ENCODE peak calls at places on chromosome 17, in four cellular contexts. C, U, G and Q are unnamed samples.

GRCh38 chr17:78258323-78259229 is 27.1 kb downstream of the TMEM235 start:
- DNase-seq in C (peak), U (peak), G (no peak), Q (no peak)

GRCh38 chr17:76131692-76132573 is 9.1 kb downstream of the FOXJ1 start:
- DNase-seq in C (no peak), U (no peak), G (no peak), Q (no peak)

GRCh38 chr17:1362065-1362848 is 37.8 kb downstream of the YWHAE start:
- DNase-seq in C (peak), U (no peak), G (no peak), Q (no peak)

GRCh38 chr17:48994548-48995331 is 2.4 kb upstream of the IGF2BP1 start:
- DNase-seq in C (no peak), U (no peak), G (no peak), Q (no peak)

GRCh38 chr17:76462556-76463290 is 4.7 kb upstream of the AANAT start:
- DNase-seq in C (no peak), U (no peak), G (no peak), Q (no peak)

GRCh38 chr17:19482571-19482970 is 51.1 kb upstream of the SLC47A1 start:
- DNase-seq in C (no peak), U (peak), G (no peak), Q (no peak)

GRCh38 chr17:20174588-20175265 is 165.6 kb downstream of the SPECC1 start:
- DNase-seq in C (no peak), U (peak), G (no peak), Q (no peak)

GRCh38 chr17:49108318-49108717 is 24.3 kb upstream of the B4GALNT2 start:
- DNase-seq in C (no peak), U (peak), G (no peak), Q (no peak)

GRCh38 chr17:82120148-82120547 is 22.1 kb upstream of the FASN start:
- DNase-seq in C (no peak), U (peak), G (no peak), Q (no peak)

GRCh38 chr17:76659928-76660614 is 16.5 kb upstream of the ST6GALNAC1 start:
- DNase-seq in C (no peak), U (peak), G (no peak), Q (no peak)

GRCh38 chr17:45170976-45171337 is 9.3 kb downstream of the HEXIM2 start:
- DNase-seq in C (no peak), U (peak), G (no peak), Q (no peak)

GRCh38 chr17:50863221-50863843 is 2.8 kb downstream of the TOB1 start:
- DNase-seq in C (peak), U (peak), G (no peak), Q (no peak)

GRCh38 chr17:48637323-48638260 is 11.4 kb upstream of the HOXB9 start:
- DNase-seq in C (no peak), U (peak), G (no peak), Q (no peak)

GRCh38 chr17:31174215-31174614 is 79.4 kb downstream of the NF1 start:
- DNase-seq in C (no peak), U (no peak), G (no peak), Q (no peak)

GRCh38 chr17:51045616-51046526 is 74.8 kb downstream of the SPAG9 start:
- DNase-seq in C (no peak), U (peak), G (no peak), Q (no peak)

GRCh38 chr17:31074772-31075538 is 19.8 kb upstream of the NF1 start:
- DNase-seq in C (no peak), U (no peak), G (no peak), Q (no peak)

GRCh38 chr17:28225271-28225670 is 93.7 kb upstream of the TMEM97 start:
- DNase-seq in C (no peak), U (no peak), G (no peak), Q (no peak)

GRCh38 chr17:10598620-10599019 is 49.2 kb upstream of the MYH2 start:
- DNase-seq in C (no peak), U (no peak), G (no peak), Q (no peak)

GRCh38 chr17:78357177-78357586 is 2.7 kb downstream of the SOCS3 start:
- DNase-seq in C (no peak), U (peak), G (no peak), Q (no peak)

GRCh38 chr17:83109793-83110645 is 30.6 kb downstream of the METRNL start:
- DNase-seq in C (no peak), U (peak), G (no peak), Q (no peak)

GRCh38 chr17:46179375-46179999 is 13.7 kb downstream of the KANSL1 start:
- DNase-seq in C (no peak), U (no peak), G (peak), Q (no peak)

GRCh38 chr17:43714338-43715149 is 44.0 kb downstream of the SOST start:
- DNase-seq in C (no peak), U (no peak), G (no peak), Q (no peak)

GRCh38 chr17:29240477-29240876 is 6.2 kb upstream of the CRYBA1 start:
- DNase-seq in C (no peak), U (no peak), G (no peak), Q (no peak)

GRCh38 chr17:10614536-10615155 is 42.5 kb downstream of the MYH3 start:
- DNase-seq in C (no peak), U (peak), G (no peak), Q (peak)

GRCh38 chr17:413706-414440 is 61.3 kb upstream of the RPH3AL start:
- DNase-seq in C (no peak), U (no peak), G (no peak), Q (no peak)

GRCh38 chr17:73476890-73477350 is 165.1 kb upstream of the CDC42EP4 start:
- DNase-seq in C (no peak), U (no peak), G (no peak), Q (no peak)

GRCh38 chr17:28738680-28739384 is 5.0 kb upstream of the TRAF4 start:
- DNase-seq in C (peak), U (no peak), G (peak), Q (no peak)

GRCh38 chr17:27513849-27514248 is 57.6 kb downstream of the KSR1 start:
- DNase-seq in C (no peak), U (no peak), G (no peak), Q (no peak)

GRCh38 chr17:78996781-78997201 is 12.8 kb downstream of the CANT1 start:
- DNase-seq in C (no peak), U (no peak), G (no peak), Q (no peak)

GRCh38 chr17:64694207-64694606 is 32.1 kb upstream of the SMURF2 start:
- DNase-seq in C (no peak), U (peak), G (no peak), Q (no peak)

GRCh38 chr17:2399572-2400473 is 1.0 kb downstream of the MNT start:
- DNase-seq in C (peak), U (peak), G (peak), Q (peak)
- TF ChIP-seq CTCF in C (no peak), U (no peak), G (no peak), Q (no peak)

GRCh38 chr17:17888821-17889220 is 52.0 kb upstream of the SREBF1 start:
- DNase-seq in C (no peak), U (no peak), G (no peak), Q (no peak)
- TF ChIP-seq CTCF in C (no peak), U (no peak), G (peak), Q (peak)

GRCh38 chr17:9011001-9011400 is 10.3 kb upstream of the NTN1 start:
- DNase-seq in C (no peak), U (no peak), G (no peak), Q (no peak)
- TF ChIP-seq CTCF in C (no peak), U (no peak), G (no peak), Q (no peak)

DNA sequence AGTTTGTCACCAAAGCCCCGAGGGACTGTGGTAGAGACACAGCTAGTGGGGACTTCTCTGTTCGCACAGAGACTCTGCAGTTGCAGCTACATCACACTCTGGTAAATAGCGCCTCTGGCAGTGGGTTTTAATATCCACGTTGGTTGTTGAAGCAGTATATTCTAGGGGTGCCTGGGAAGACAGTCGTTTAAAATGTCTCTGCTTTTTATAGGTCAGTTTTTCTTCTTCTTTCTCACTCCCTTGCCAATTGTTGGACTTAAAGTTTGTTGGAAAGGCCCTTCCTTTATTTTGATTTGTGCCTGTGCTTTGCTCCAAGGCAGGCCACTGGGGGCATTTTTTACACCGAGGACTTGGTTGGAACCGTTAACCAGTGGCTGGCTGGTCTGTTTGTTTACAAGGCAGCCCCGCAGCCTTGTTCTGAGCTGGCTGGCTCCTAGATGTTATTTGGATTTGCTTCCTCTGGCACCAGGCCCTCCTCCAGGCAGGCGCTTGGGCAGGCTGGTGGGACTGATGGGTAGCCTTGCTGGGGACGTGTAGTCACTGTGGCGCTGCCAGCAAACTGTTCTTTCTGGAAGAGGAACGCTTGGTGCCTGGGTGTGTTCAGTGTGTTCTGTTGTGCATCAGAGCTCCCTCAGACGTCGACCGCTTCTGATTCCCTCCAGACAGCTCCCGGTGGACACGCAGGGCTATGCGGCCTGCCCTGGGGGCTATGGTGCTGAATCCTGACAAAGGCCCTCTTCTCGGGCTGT is 218.2 kb upstream of the CHMP6 start:
- DNase-seq in C (no peak), U (peak), G (no peak), Q (no peak)
- TF ChIP-seq CTCF in C (no peak), U (peak), G (no peak), Q (no peak)